ENCODE peak calls at places on chromosomes 6 and 20, in five cellular contexts. R, U, P, K and E are unnamed samples.

GRCh38 chr6:110542311-110543024 is 66.1 kb upstream of the SLC22A16 start:
- DNase-seq in P (peak; percentile 72), K (no peak), U (no peak), R (no peak), E (no peak)

GRCh38 chr6:29968130-29968529 is 25.8 kb downstream of the HLA-A start:
- DNase-seq in R (no peak), U (no peak), P (no peak), K (no peak), E (no peak)

GRCh38 chr20:36105731-36106226 is 48.8 kb upstream of the EPB41L1 start:
- DNase-seq in U (no peak), P (no peak), K (no peak), R (no peak), E (no peak)

GRCh38 chr20:21710863-21711431 is 5.5 kb downstream of the PAX1 start:
- DNase-seq in U (no peak), P (no peak), K (no peak), R (no peak), E (no peak)

GRCh38 chr6:65908065-65908464 is 201.0 kb upstream of the EYS start:
- DNase-seq in U (no peak), K (no peak), P (no peak), R (no peak), E (no peak)

GRCh38 chr6:49565855-49566254 is 15.4 kb downstream of the C6orf141 start:
- DNase-seq in R (no peak), K (no peak), P (no peak), U (no peak), E (no peak)

GRCh38 chr20:43976577-43976976 is 61.9 kb downstream of the TOX2 start:
- DNase-seq in U (no peak), R (no peak), P (no peak), K (no peak), E (no peak)

GRCh38 chr20:49724637-49725606 is 11.2 kb upstream of the B4GALT5 start:
- DNase-seq in P (no peak), K (no peak), R (peak; percentile 11), U (no peak), E (no peak)

GRCh38 chr6:169837529-169838250 is 86.3 kb downstream of the ERMARD start:
- DNase-seq in U (no peak), R (no peak), P (no peak), K (no peak), E (no peak)

GRCh38 chr6:28252507-28252975 is 472 bp upstream of the ZKSCAN4 start:
- DNase-seq in K (no peak), R (peak; percentile 4), P (no peak), U (no peak), E (no peak)

GRCh38 chr6:157107915-157108651 is 215.2 kb downstream of the TMEM242 start:
- DNase-seq in U (no peak), P (no peak), R (peak; percentile 23), K (peak; percentile 66), E (no peak)

GRCh38 chr6:167795874-167796667 is 30.6 kb upstream of the AFDN start:
- DNase-seq in R (no peak), U (no peak), P (no peak), K (no peak), E (no peak)

GRCh38 chr6:149563203-149563927 is 2.8 kb upstream of the GINM1 start:
- DNase-seq in R (no peak), K (peak; percentile 54), P (no peak), U (no peak), E (no peak)

GRCh38 chr20:16296933-16297332 is 276.3 kb downstream of the KIF16B start:
- DNase-seq in K (no peak), R (no peak), U (no peak), P (no peak), E (no peak)

GRCh38 chr6:135212020-135212806 is 31.1 kb downstream of the MYB start:
- DNase-seq in P (no peak), K (peak; percentile 28), R (peak; percentile 39), U (no peak), E (no peak)

GRCh38 chr20:40710608-40711007 is 21.6 kb upstream of the MAFB start:
- DNase-seq in K (no peak), R (no peak), P (no peak), U (no peak), E (no peak)

GRCh38 chr6:38504996-38505395 is 134.7 kb downstream of the BTBD9 start:
- DNase-seq in R (no peak), P (no peak), K (no peak), U (no peak), E (no peak)

GRCh38 chr6:9138856-9139426 is 703.6 kb upstream of the SLC35B3 start:
- DNase-seq in R (no peak), P (no peak), K (no peak), U (no peak), E (no peak)

GRCh38 chr6:106154326-106154725 is 68.2 kb downstream of the PRDM1 start:
- DNase-seq in P (no peak), U (no peak), K (no peak), R (no peak), E (no peak)

GRCh38 chr6:107244082-107244741 is 128.9 kb upstream of the BEND3 start:
- DNase-seq in K (no peak), R (no peak), P (no peak), U (no peak), E (no peak)

GRCh38 chr6:121627761-121628160 is 192.3 kb downstream of the GJA1 start:
- DNase-seq in P (no peak), U (no peak), R (no peak), K (no peak), E (no peak)

GRCh38 chr6:111533087-111533784 is 50.2 kb upstream of the REV3L start:
- DNase-seq in R (peak; percentile 53), U (no peak), K (no peak), P (no peak), E (no peak)